ENCODE peak calls at places on chromosomes 5 and 9, in six cellular contexts. G is omental fat pad, N is keratinocyte, C is uterus, O is progenitor cell of endocrine pancreas, K is IMR-90. J is an unnamed sample.

GRCh38 chr9:129338701-129339445 is 160.8 kb upstream of the IER5L start:
- DNase-seq in C (no peak), K (peak), N (no peak), G (no peak), O (no peak), J (no peak)

GRCh38 chr5:72892846-72893245 is 63.0 kb upstream of the FCHO2 start:
- DNase-seq in G (no peak), K (no peak), N (no peak), C (no peak), O (no peak), J (no peak)

GRCh38 chr5:1516615-1517601 is 6.9 kb downstream of the LPCAT1 start:
- DNase-seq in G (peak), K (peak), N (no peak), C (peak), O (peak), J (peak)

GRCh38 chr5:159734366-159734765 is 181.9 kb upstream of the ADRA1B start:
- DNase-seq in K (no peak), C (no peak), N (no peak), G (no peak), O (no peak), J (no peak)

GRCh38 chr9:71446499-71447411 is 321.6 kb downstream of the CEMIP2 start:
- DNase-seq in N (no peak), O (peak), G (no peak), K (peak), C (no peak), J (peak)

GRCh38 chr5:157558089-157558595 is 17.4 kb downstream of the ADAM19 start:
- DNase-seq in C (no peak), N (no peak), O (no peak), G (no peak), K (peak), J (no peak)

GRCh38 chr9:38622083-38622674 is 1.8 kb upstream of the ANKRD18A start:
- DNase-seq in N (no peak), O (no peak), G (no peak), K (no peak), C (no peak), J (no peak)

GRCh38 chr5:168209987-168210386 is 81.5 kb upstream of the WWC1 start:
- DNase-seq in G (no peak), C (no peak), N (no peak), O (no peak), K (no peak), J (no peak)

GRCh38 chr9:97397220-97397619 is 14.7 kb upstream of the TDRD7 start:
- DNase-seq in C (no peak), O (no peak), K (no peak), G (no peak), N (no peak), J (no peak)

GRCh38 chr9:136255896-136256890 is 10.6 kb upstream of the QSOX2 start:
- DNase-seq in O (no peak), N (no peak), K (no peak), C (no peak), G (no peak), J (no peak)

GRCh38 chr9:88733651-88734470 is 198.9 kb downstream of the NXNL2 start:
- DNase-seq in C (peak), G (peak), N (no peak), K (peak), O (no peak), J (peak)
- TF ChIP-seq CTCF in C (no peak), G (no peak), N (no peak), K (no peak), O (no peak), J (no peak)

DNA sequence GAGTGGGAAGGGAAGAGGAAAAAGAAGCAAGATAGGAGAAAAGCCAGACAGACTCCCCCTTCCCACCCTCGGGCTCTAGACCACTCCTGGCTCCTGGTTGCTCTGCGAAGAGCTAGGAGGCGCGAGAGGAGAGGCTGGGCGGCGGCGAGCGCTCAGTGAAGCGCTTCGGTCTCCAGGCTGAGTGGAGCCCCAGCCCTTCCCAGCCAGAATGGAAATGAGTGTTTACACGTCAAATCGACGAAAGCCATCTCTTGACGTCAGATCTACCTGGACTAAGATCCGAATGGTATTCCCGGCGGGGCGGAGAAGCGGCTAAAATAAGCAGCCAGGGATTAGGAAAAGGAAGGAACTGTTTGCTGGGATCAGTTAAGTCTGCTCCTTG is at the start of gene PCSK1:
- DNase-seq in K (no peak), N (no peak), G (no peak), O (no peak), C (no peak), J (no peak)
- TF ChIP-seq CTCF in K (no peak), N (no peak), G (no peak), O (no peak), C (no peak), J (no peak)

GRCh38 chr9:88593537-88594185 is 58.7 kb downstream of the NXNL2 start:
- DNase-seq in C (peak), N (no peak), G (no peak), K (peak), O (no peak), J (no peak)

GRCh38 chr9:88587885-88588628 is 53.1 kb downstream of the NXNL2 start:
- DNase-seq in C (no peak), K (peak), N (no peak), G (no peak), O (no peak), J (no peak)

GRCh38 chr9:88587182-88587581 is 52.2 kb downstream of the NXNL2 start:
- DNase-seq in C (no peak), O (no peak), N (no peak), K (no peak), G (no peak), J (no peak)

GRCh38 chr9:88589656-88590055 is 54.7 kb downstream of the NXNL2 start:
- DNase-seq in O (no peak), G (no peak), K (no peak), N (no peak), C (no peak), J (no peak)

DNA sequence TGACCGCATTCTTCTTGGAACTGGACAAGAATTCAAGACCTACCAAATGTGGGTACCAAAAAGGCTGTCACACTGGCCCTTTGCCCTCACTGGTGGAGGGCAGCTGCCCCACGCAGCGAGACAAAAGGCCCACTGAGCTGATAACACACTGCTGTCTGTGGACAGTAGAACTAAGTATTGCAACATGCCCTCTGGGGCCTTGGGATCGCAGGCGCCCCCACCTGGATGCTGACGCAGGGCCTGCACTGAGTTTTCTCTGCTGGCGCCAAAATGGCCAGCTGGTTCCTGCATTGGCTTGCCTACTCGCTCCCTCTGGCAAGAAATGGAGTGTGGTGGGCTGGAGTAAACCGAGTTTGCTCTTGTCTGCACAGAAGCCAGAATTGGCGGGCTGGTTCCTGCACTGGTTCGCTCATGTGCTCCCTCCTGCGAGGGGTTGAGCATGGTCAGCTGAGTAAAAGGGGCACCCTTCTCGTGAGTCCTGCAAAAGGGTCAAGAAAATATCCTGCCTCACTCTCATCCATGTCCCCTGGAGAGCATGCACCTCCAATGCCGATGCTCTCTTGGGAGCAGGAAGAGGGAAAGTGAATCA is 55.7 kb downstream of the NXNL2 start:
- DNase-seq in N (no peak), C (no peak), K (no peak), G (no peak), O (no peak), J (no peak)
- TF ChIP-seq CTCF in N (peak), C (no peak), K (no peak), G (no peak), O (no peak), J (no peak)

GRCh38 chr9:6944093-6944551 is 186.3 kb downstream of the KDM4C start:
- DNase-seq in G (no peak), N (no peak), O (no peak), C (no peak), K (peak), J (no peak)
- TF ChIP-seq CTCF in G (no peak), N (no peak), O (no peak), C (no peak), K (no peak), J (no peak)

J was measured in heart right ventricle.